ENCODE peak calls at places on chromosomes 5 and 9, in six cellular contexts. S is stimulated activated CD4-positive, alpha-beta T cell treated with anti-CD3 and anti-CD28 coated beads, Interleukin-4, amount 100 ng/mL, for 1 hour; W is foreskin fibroblast; P is NCI-H774; V is CD4-positive, CD25-positive, alpha-beta regulatory T cell; Z is amniotic stem cell. T is an unnamed sample.

GRCh38 chr9:116280529-116280928 is 126.9 kb downstream of the PAPPA start:
- DNase-seq in S (no peak), W (no peak), P (no peak), V (no peak), Z (no peak), T (no peak)

GRCh38 chr5:118558871-118559270 is 429.5 kb downstream of the DTWD2 start:
- DNase-seq in S (no peak), W (peak), P (no peak), V (no peak), Z (no peak), T (no peak)

GRCh38 chr5:156594406-156594805 is 255.7 kb upstream of the PPP1R2B start:
- DNase-seq in S (no peak), W (no peak), P (no peak), V (no peak), Z (no peak), T (no peak)

GRCh38 chr9:14546693-14547092 is 146.5 kb downstream of the ZDHHC21 start:
- DNase-seq in S (no peak), W (no peak), P (no peak), V (no peak), Z (no peak), T (no peak)

GRCh38 chr9:70805953-70806352 is 315.5 kb downstream of the TRPM3 start:
- DNase-seq in S (no peak), W (peak), P (no peak), V (no peak), Z (no peak), T (no peak)

GRCh38 chr9:128911529-128912035 is 9.2 kb upstream of the PHYHD1 start:
- DNase-seq in S (no peak), W (peak), P (no peak), V (no peak), Z (no peak), T (no peak)

GRCh38 chr9:131419029-131419614 is 25.2 kb downstream of the PRRC2B start:
- DNase-seq in S (no peak), W (peak), P (no peak), V (no peak), Z (no peak), T (no peak)

GRCh38 chr9:17871213-17871890 is 292.5 kb downstream of the SH3GL2 start:
- DNase-seq in S (no peak), W (no peak), P (no peak), V (no peak), Z (no peak), T (no peak)

GRCh38 chr9:70045452-70045851 is 1.8 kb downstream of the MAMDC2 start:
- DNase-seq in S (no peak), W (no peak), P (no peak), V (no peak), Z (no peak), T (no peak)

GRCh38 chr9:37061763-37062162 is 27.7 kb upstream of the PAX5 start:
- DNase-seq in S (no peak), W (peak), P (no peak), V (no peak), Z (no peak), T (no peak)

GRCh38 chr9:89536145-89536574 is 38.2 kb upstream of the SEMA4D start:
- DNase-seq in S (no peak), W (no peak), P (no peak), V (peak), Z (no peak), T (no peak)

GRCh38 chr5:135214897-135215616 is 181.0 kb upstream of the PITX1 start:
- DNase-seq in S (no peak), W (peak), P (no peak), V (no peak), Z (no peak), T (no peak)

GRCh38 chr5:156655732-156656131 is 194.4 kb upstream of the PPP1R2B start:
- DNase-seq in S (no peak), W (no peak), P (no peak), V (no peak), Z (no peak), T (no peak)

GRCh38 chr9:85978496-85978895 is 37.5 kb downstream of the NAA35 start:
- DNase-seq in S (no peak), W (no peak), P (no peak), V (no peak), Z (no peak), T (no peak)

GRCh38 chr5:14445581-14446290 is 135.9 kb upstream of the OTULINL start:
- DNase-seq in S (no peak), W (peak), P (peak), V (no peak), Z (no peak), T (no peak)

T was measured in progenitor cell of endocrine pancreas.